ENCODE peak calls at places on chromosome 13, in six cellular contexts. F is AG04450; U is WERI-Rb-1; S is pancreas; G is tibial artery; E is CD8-positive, alpha-beta T cell. Q is an unnamed sample.

GRCh38 chr13:60647547-60647946 is 250.5 kb downstream of the TDRD3 start:
- DNase-seq in F (no peak), U (no peak), S (no peak), G (no peak), E (no peak), Q (peak)

GRCh38 chr13:70339738-70340137 is 231.5 kb upstream of the KLHL1 start:
- DNase-seq in F (no peak), U (peak), S (peak), G (no peak), E (no peak), Q (peak)

GRCh38 chr13:113629814-113630213 is 28.2 kb downstream of the ATP4B start:
- DNase-seq in F (no peak), U (no peak), S (peak), G (no peak), E (no peak), Q (no peak)

GRCh38 chr13:112854321-112854720 is 114.7 kb upstream of the MCF2L start:
- DNase-seq in F (no peak), U (no peak), S (no peak), G (no peak), E (no peak), Q (no peak)

GRCh38 chr13:112839347-112840105 is 129.5 kb upstream of the MCF2L start:
- DNase-seq in F (peak), U (peak), S (no peak), G (no peak), E (no peak), Q (peak)

GRCh38 chr13:23428183-23428528 is 5.3 kb downstream of the SACS start:
- DNase-seq in F (no peak), U (no peak), S (no peak), G (no peak), E (no peak), Q (no peak)

GRCh38 chr13:78595458-78595818 is 7.9 kb downstream of the POU4F1 start:
- DNase-seq in F (no peak), U (no peak), S (no peak), G (no peak), E (no peak), Q (peak)

GRCh38 chr13:97385146-97385545 is 48.8 kb upstream of the RAP2A start:
- DNase-seq in F (no peak), U (no peak), S (no peak), G (no peak), E (no peak), Q (no peak)

GRCh38 chr13:107441279-107441678 is 774.1 kb downstream of the LIG4 start:
- DNase-seq in F (peak), U (no peak), S (no peak), G (no peak), E (no peak), Q (no peak)

GRCh38 chr13:110944121-110944967 is 29.5 kb upstream of the ANKRD10 start:
- DNase-seq in F (peak), U (peak), S (no peak), G (no peak), E (no peak), Q (peak)

GRCh38 chr13:70817571-70817970 is 709.3 kb upstream of the KLHL1 start:
- DNase-seq in F (no peak), U (no peak), S (no peak), G (no peak), E (no peak), Q (no peak)

GRCh38 chr13:83221256-83221655 is 661.0 kb downstream of the SLITRK1 start:
- DNase-seq in F (no peak), U (no peak), S (no peak), G (no peak), E (no peak), Q (no peak)

GRCh38 chr13:41708648-41709175 is 251.4 kb downstream of the RGCC start:
- DNase-seq in F (no peak), U (no peak), S (no peak), G (no peak), E (no peak), Q (no peak)

GRCh38 chr13:83297591-83298305 is 584.5 kb downstream of the SLITRK1 start:
- DNase-seq in F (no peak), U (no peak), S (no peak), G (no peak), E (no peak), Q (no peak)

GRCh38 chr13:76856141-76856571 is 30.0 kb downstream of the KCTD12 start:
- DNase-seq in F (no peak), U (no peak), S (no peak), G (no peak), E (no peak), Q (no peak)

GRCh38 chr13:45047394-45048328 is 58.3 kb downstream of the GPALPP1 start:
- DNase-seq in F (peak), U (peak), S (peak), G (peak), E (peak), Q (peak)

GRCh38 chr13:20711301-20712044 is 8.0 kb downstream of the IL17D start:
- DNase-seq in F (no peak), U (no peak), S (no peak), G (peak), E (no peak), Q (peak)

GRCh38 chr13:27359203-27359821 is 65.1 kb upstream of the GTF3A start:
- DNase-seq in F (peak), U (peak), S (peak), G (peak), E (peak), Q (peak)

GRCh38 chr13:28355046-28355821 is 139.7 kb downstream of the FLT1 start:
- DNase-seq in F (no peak), U (peak), S (no peak), G (no peak), E (no peak), Q (no peak)

GRCh38 chr13:65133094-65133493 is 2097.0 kb downstream of the PCDH9 start:
- DNase-seq in F (no peak), U (no peak), S (no peak), G (no peak), E (no peak), Q (peak)

GRCh38 chr13:102405499-102406079 is 3.7 kb upstream of the FGF14 start:
- DNase-seq in F (no peak), U (no peak), S (no peak), G (no peak), E (no peak), Q (peak)

GRCh38 chr13:27022571-27023311 is 148.9 kb downstream of the USP12 start:
- DNase-seq in F (peak), U (peak), S (no peak), G (no peak), E (no peak), Q (peak)

GRCh38 chr13:75405976-75406703 is 75.8 kb downstream of the TBC1D4 start:
- DNase-seq in F (no peak), U (no peak), S (no peak), G (no peak), E (no peak), Q (no peak)

GRCh38 chr13:94344126-94344863 is 135.2 kb downstream of the DCT start:
- DNase-seq in F (no peak), U (no peak), S (no peak), G (no peak), E (no peak), Q (no peak)

GRCh38 chr13:37270206-37271001 is 164.9 kb upstream of the CSNK1A1L start:
- DNase-seq in F (no peak), U (no peak), S (no peak), G (no peak), E (no peak), Q (no peak)

GRCh38 chr13:113033054-113033453 is 64.0 kb downstream of the MCF2L start:
- DNase-seq in F (no peak), U (no peak), S (no peak), G (no peak), E (no peak), Q (no peak)

GRCh38 chr13:85601526-85601925 is 197.7 kb downstream of the SLITRK6 start:
- DNase-seq in F (no peak), U (no peak), S (no peak), G (no peak), E (no peak), Q (no peak)

GRCh38 chr13:51276684-51277083 is 54.5 kb downstream of the FAM124A start:
- DNase-seq in F (no peak), U (no peak), S (peak), G (no peak), E (no peak), Q (peak)

GRCh38 chr13:110334841-110335490 is 27.9 kb downstream of the COL4A2 start:
- DNase-seq in F (no peak), U (no peak), S (no peak), G (peak), E (no peak), Q (no peak)

GRCh38 chr13:27370305-27370853 is 54.0 kb upstream of the GTF3A start:
- DNase-seq in F (no peak), U (no peak), S (no peak), G (no peak), E (no peak), Q (no peak)

GRCh38 chr13:110445183-110445582 is 116.3 kb downstream of the RAB20 start:
- DNase-seq in F (no peak), U (no peak), S (no peak), G (no peak), E (no peak), Q (no peak)

GRCh38 chr13:49454388-49455015 is 10.4 kb downstream of the SETDB2 start:
- DNase-seq in F (peak), U (no peak), S (no peak), G (no peak), E (no peak), Q (no peak)

GRCh38 chr13:33363328-33363727 is 77.8 kb upstream of the STARD13 start:
- DNase-seq in F (no peak), U (no peak), S (no peak), G (no peak), E (no peak), Q (no peak)

GRCh38 chr13:62287764-62288163 is 872.1 kb upstream of the PCDH20 start:
- DNase-seq in F (no peak), U (no peak), S (no peak), G (no peak), E (no peak), Q (no peak)

GRCh38 chr13:22316494-22317025 is 645.7 kb downstream of the FGF9 start:
- DNase-seq in F (no peak), U (no peak), S (no peak), G (no peak), E (no peak), Q (no peak)

GRCh38 chr13:99123101-99124045 is 77.3 kb upstream of the UBAC2 start:
- DNase-seq in F (no peak), U (no peak), S (no peak), G (no peak), E (no peak), Q (no peak)

GRCh38 chr13:99125335-99125915 is 75.2 kb upstream of the UBAC2 start:
- DNase-seq in F (no peak), U (no peak), S (no peak), G (no peak), E (no peak), Q (no peak)

GRCh38 chr13:99122171-99122570 is 78.5 kb upstream of the UBAC2 start:
- DNase-seq in F (no peak), U (no peak), S (no peak), G (no peak), E (no peak), Q (no peak)

GRCh38 chr13:99124695-99125334 is 75.8 kb upstream of the UBAC2 start:
- DNase-seq in F (no peak), U (no peak), S (no peak), G (no peak), E (no peak), Q (no peak)

GRCh38 chr13:99124046-99124400 is 76.6 kb upstream of the UBAC2 start:
- DNase-seq in F (no peak), U (peak), S (no peak), G (no peak), E (no peak), Q (no peak)
- H3K4me3 ChIP-seq in F (no peak), U (no peak), S (no peak), G (no peak), E (no peak), Q (no peak)

DNA sequence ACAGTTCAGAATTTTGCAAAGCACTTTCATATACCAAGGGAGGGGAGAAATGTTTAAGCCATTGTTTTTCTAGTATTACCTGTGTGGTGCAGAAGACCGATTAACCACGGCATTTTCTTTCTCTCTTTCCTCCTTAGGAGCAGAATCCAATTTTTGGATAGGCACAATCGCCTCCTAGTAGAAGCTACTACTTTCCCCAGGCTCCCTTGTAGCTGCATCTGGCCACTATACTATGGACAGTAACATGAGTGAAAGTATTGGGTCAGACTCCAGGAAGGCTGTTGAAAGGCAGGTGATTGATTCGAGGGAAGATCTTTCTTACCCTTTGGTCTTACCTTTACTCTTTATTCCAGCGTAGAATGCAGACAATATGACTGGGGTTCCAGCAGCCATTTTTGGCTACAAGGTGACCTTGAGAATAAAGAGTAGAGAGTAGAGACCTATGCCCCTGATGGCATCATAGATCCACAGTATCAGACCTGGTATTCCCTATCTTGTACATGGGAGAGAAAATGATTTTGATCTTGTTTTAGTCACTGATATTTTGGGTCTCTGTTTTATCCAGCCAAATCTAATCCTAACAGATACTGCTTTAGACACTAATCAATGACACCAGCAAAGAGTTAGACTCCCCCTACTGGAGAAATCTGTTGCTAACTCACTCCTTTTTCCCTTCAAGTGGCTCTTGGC is 77.0 kb downstream of the LRRC63 start:
- DNase-seq in F (no peak), U (no peak), S (no peak), G (no peak), E (no peak), Q (no peak)
- TF ChIP-seq CTCF in F (peak), U (peak), S (no peak), G (peak), E (peak), Q (peak)

GRCh38 chr13:30141773-30142501 is 165.4 kb downstream of the KATNAL1 start:
- DNase-seq in F (no peak), U (no peak), S (no peak), G (no peak), E (no peak), Q (no peak)
- H3K4me3 ChIP-seq in F (no peak), U (no peak), S (no peak), G (no peak), E (no peak), Q (no peak)

GRCh38 chr13:80151016-80151415 is 189.9 kb downstream of the SPRY2 start:
- DNase-seq in F (no peak), U (no peak), S (no peak), G (no peak), E (no peak), Q (no peak)
- TF ChIP-seq CTCF in F (no peak), U (no peak), S (no peak), G (no peak), E (no peak), Q (no peak)

GRCh38 chr13:98541211-98541610 is 35.7 kb downstream of the STK24 start:
- DNase-seq in F (no peak), U (no peak), S (no peak), G (peak), E (no peak), Q (peak)
- H3K4me3 ChIP-seq in F (no peak), U (no peak), S (no peak), G (no peak), E (no peak), Q (no peak)